ENCODE peak calls at places on chromosome 13, in four cellular contexts. Z is astrocyte, N is body of pancreas, X is WERI-Rb-1. U is an unnamed sample.

GRCh38 chr13:79782541-79783216 is 301.7 kb downstream of the NDFIP2 start:
- DNase-seq in Z (peak; percentile 86), N (peak; percentile 78), X (peak; percentile 10), U (peak; percentile 60)

GRCh38 chr13:30145709-30146367 is 161.5 kb downstream of the KATNAL1 start:
- DNase-seq in Z (no peak), N (no peak), X (no peak), U (no peak)

GRCh38 chr13:57418067-57418677 is 213.4 kb upstream of the PCDH17 start:
- DNase-seq in Z (no peak), N (no peak), X (no peak), U (no peak)

GRCh38 chr13:63700366-63700765 is 2284.7 kb upstream of the PCDH20 start:
- DNase-seq in Z (no peak), N (no peak), X (no peak), U (no peak)

GRCh38 chr13:81773263-81773662 is 1432.3 kb upstream of the SPRY2 start:
- DNase-seq in Z (no peak), N (no peak), X (no peak), U (no peak)

GRCh38 chr13:27403252-27403678 is 21.2 kb upstream of the GTF3A start:
- DNase-seq in Z (peak; percentile 78), N (peak; percentile 16), X (no peak), U (no peak)

GRCh38 chr13:88281846-88282245 is 610.7 kb downstream of the SLITRK5 start:
- DNase-seq in Z (no peak), N (no peak), X (no peak), U (no peak)

GRCh38 chr13:104137416-104137815 is 1071.2 kb upstream of the SLC10A2 start:
- DNase-seq in Z (no peak), N (no peak), X (no peak), U (no peak)

GRCh38 chr13:100666124-100666523 is 8.5 kb downstream of the TMTC4 start:
- DNase-seq in Z (no peak), N (no peak), X (no peak), U (no peak)

GRCh38 chr13:32894589-32895001 is 121.6 kb upstream of the KL start:
- DNase-seq in Z (peak; percentile 88), N (no peak), X (no peak), U (no peak)

GRCh38 chr13:113627136-113627535 is 30.9 kb downstream of the ATP4B start:
- DNase-seq in Z (no peak), N (no peak), X (no peak), U (no peak)

GRCh38 chr13:76937416-76937815 is 10.9 kb upstream of the ACOD1 start:
- DNase-seq in Z (peak; percentile 95), N (no peak), X (no peak), U (no peak)

GRCh38 chr13:46654956-46655726 is 102.2 kb downstream of the LRCH1 start:
- DNase-seq in Z (no peak), N (no peak), X (no peak), U (no peak)

GRCh38 chr13:113792821-113793717 is 34.0 kb downstream of the TMEM255B start:
- DNase-seq in Z (no peak), N (no peak), X (no peak), U (no peak)

GRCh38 chr13:43261018-43261417 is 237.6 kb downstream of the DNAJC15 start:
- DNase-seq in Z (peak; percentile 82), N (no peak), X (no peak), U (no peak)

GRCh38 chr13:90201676-90202425 is 1145.6 kb upstream of the MIR17HG start:
- DNase-seq in Z (no peak), N (no peak), X (no peak), U (no peak)

GRCh38 chr13:45695198-45695730 is 6.9 kb upstream of the CBY2 start:
- DNase-seq in Z (no peak), N (no peak), X (no peak), U (no peak)

GRCh38 chr13:90222758-90223157 is 1124.7 kb upstream of the MIR17HG start:
- DNase-seq in Z (no peak), N (no peak), X (no peak), U (no peak)

GRCh38 chr13:113876341-113877148 is 12.7 kb upstream of the GAS6 start:
- DNase-seq in Z (no peak), N (no peak), X (no peak), U (no peak)

GRCh38 chr13:37074703-37075102 is 15.2 kb upstream of the SUPT20H start:
- DNase-seq in Z (peak; percentile 37), N (no peak), X (no peak), U (no peak)

GRCh38 chr13:92097337-92097903 is 699.0 kb downstream of the GPC5 start:
- DNase-seq in Z (no peak), N (no peak), X (no peak), U (no peak)

GRCh38 chr13:22169473-22169872 is 498.6 kb downstream of the FGF9 start:
- DNase-seq in Z (no peak), N (no peak), X (no peak), U (no peak)

GRCh38 chr13:21034602-21035190 is 26.7 kb downstream of the LATS2 start:
- DNase-seq in Z (peak; percentile 65), N (peak; percentile 27), X (no peak), U (no peak)

GRCh38 chr13:51920267-51920666 is 58.5 kb downstream of the CCDC70 start:
- DNase-seq in Z (no peak), N (no peak), X (no peak), U (no peak)

GRCh38 chr13:28574617-28575142 is 79.8 kb upstream of the FLT1 start:
- DNase-seq in Z (peak; percentile 97), N (no peak), X (no peak), U (no peak)

GRCh38 chr13:40484981-40485380 is 181.5 kb downstream of the FOXO1 start:
- DNase-seq in Z (no peak), N (peak; percentile 83), X (no peak), U (no peak)

DNA sequence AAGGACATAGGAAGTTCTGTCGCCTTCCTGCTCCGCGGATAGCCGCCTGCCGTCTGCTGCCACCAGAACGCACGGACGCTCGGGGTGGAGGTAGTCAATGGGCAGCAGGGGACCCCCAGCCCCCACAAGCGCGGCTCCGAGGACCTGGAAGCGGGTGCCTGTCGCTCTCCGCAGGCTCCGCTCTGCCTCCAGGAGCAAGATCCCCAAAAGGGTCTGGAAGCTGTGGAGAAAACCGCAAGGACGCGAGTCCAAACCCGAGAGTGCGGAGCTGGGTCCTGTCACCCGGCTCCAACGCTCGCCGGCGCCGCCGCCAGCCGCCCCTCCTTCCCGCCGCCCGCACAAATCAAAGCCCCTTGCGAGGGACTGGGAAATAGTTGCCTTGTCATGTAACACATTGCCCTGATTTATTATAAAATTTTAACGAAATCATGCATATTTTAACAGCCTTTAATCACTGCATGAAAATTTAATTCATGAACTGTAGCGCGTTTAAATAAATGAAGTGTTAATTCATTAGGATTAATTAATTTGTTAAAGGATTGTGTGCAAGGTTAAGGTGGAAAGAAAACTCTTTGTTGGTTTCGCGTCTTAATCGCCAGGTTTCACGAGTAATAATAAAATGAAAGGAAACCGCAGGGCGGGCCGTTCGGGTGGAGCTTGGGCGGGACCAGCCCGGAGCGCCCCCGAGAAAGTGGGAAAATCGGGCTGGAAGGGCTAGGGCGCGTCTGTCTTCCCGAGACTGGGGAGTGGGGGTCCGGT is 5.5 kb upstream of the POU4F1 start:
- DNase-seq in Z (no peak), N (no peak), X (no peak), U (no peak)
- H3K27ac ChIP-seq in Z (no peak overlapping the region), N (no peak overlapping the region), X (no peak overlapping the region), U (no peak overlapping the region)

GRCh38 chr13:73401769-73402168 is 343.0 kb downstream of the KLF5 start:
- DNase-seq in Z (no peak), N (no peak), X (no peak), U (no peak)

GRCh38 chr13:73404581-73404980 is 345.8 kb downstream of the KLF5 start:
- DNase-seq in Z (no peak), N (no peak), X (no peak), U (no peak)

GRCh38 chr13:73406454-73406853 is 347.6 kb downstream of the KLF5 start:
- DNase-seq in Z (no peak), N (no peak), X (no peak), U (no peak)

GRCh38 chr13:73399347-73400216 is 340.8 kb downstream of the KLF5 start:
- DNase-seq in Z (no peak), N (peak; percentile 8), X (no peak), U (no peak)

GRCh38 chr13:73403362-73404150 is 344.8 kb downstream of the KLF5 start:
- DNase-seq in Z (peak; percentile 18), N (no peak), X (no peak), U (no peak)
- H3K27ac ChIP-seq in Z (no peak overlapping the region), N (no peak overlapping the region), X (no peak overlapping the region), U (no peak overlapping the region)

DNA sequence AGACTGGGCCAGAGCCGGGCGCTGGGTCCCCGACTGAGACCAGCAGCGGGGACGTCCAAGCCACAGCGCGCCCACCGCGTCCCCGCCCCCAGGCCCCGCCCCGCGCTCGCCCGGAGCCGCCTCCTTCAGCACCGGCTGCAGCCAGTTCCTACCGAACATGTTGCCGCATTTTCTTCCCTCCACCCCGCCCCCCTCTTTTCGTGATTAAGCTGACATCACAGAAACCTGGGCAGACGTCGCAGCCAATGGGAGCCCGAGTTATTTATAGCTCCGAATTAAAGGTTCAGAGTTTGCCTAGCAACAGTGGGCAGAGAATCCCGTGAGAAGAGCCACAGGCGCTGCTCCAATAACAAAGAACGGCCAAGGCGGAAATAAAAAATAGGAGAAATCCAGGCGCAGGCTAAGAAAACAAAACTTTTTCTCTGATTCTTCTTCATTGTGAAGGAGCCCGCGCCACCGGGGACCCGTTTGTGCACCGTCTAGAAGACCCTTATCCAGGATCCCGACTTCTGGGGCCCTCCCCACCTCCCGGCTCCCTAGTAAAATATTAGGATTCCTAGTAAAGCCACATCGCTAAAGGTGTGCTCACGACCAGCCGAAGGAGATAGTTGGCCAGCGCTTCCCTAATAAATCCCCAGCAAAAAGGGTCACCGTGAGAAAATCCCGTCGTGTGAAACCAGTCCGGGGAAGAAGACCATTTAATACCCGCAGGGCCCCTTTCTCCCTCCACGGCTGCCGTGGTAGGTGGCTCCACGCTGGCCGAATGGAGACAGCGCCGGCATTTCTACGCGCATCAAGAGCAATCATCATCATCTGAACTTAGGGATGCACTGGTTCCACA is 61.7 kb downstream of the SERP2 start:
- DNase-seq in Z (peak; percentile 96), N (peak; percentile 100), X (peak; percentile 99), U (peak; percentile 50)
- H3K27ac ChIP-seq in Z (peak overlapping the region; percentile 95), N (peak overlapping the region; percentile 94), X (peak overlapping the region; percentile 97), U (peak overlapping the region; percentile 84)

GRCh38 chr13:24911135-24911524 is 147.2 kb downstream of the RNF17 start:
- DNase-seq in Z (peak; percentile 50), N (no peak), X (no peak), U (no peak)

GRCh38 chr13:24906268-24906667 is 142.3 kb downstream of the RNF17 start:
- DNase-seq in Z (no peak), N (no peak), X (no peak), U (no peak)

GRCh38 chr13:24905242-24905641 is 141.3 kb downstream of the RNF17 start:
- DNase-seq in Z (no peak), N (no peak), X (no peak), U (no peak)

GRCh38 chr13:24916464-24916863 is 152.5 kb downstream of the RNF17 start:
- DNase-seq in Z (no peak), N (no peak), X (no peak), U (no peak)

DNA sequence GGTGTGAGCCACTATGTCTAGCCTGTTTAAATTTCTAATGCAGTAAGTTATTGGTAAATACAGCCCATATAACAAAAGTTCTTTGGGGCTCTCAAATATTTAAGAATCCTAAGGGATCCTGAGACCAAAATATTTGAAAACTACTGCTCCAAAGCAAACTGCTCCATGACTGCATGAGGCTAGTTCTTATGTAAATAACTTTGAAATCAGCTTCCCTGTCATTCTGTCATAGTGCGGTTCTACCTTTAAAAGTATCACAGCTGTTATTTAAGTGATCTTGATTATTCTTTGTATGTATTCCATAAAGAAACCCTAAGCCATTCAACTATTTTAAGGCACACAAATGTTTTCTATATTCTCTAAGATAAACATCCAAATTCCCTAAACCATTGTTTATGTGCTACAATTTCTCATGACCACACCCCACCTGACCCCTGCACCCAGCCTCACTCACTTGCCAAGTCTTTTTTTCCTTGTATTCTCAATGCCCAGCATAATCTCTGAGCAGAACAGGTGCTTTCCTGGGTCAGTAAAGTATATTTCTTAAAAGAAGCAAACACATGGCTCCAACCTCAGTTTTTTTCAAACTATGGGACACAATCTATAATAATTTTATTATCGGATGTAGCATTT is 146.6 kb downstream of the RNF17 start:
- DNase-seq in Z (no peak), N (no peak), X (no peak), U (no peak)
- H3K27ac ChIP-seq in Z (peak overlapping the region; percentile 6), N (no peak overlapping the region), X (no peak overlapping the region), U (no peak overlapping the region)

U was measured in substantia nigra.